ENCODE peak calls at places on chromosome 13, in nine cellular contexts. W, M, S, D, B, O, F, L and I are unnamed samples.

GRCh38 chr13:36887758-36888521 is 32.1 kb downstream of the SMAD9 start:
- DNase-seq in L (no peak), M (no peak), D (no peak), S (no peak), O (no peak), F (no peak), W (no peak), B (no peak), I (no peak)

GRCh38 chr13:30216111-30216510 is 91.2 kb downstream of the KATNAL1 start:
- DNase-seq in M (no peak), W (peak; percentile 16), B (no peak), F (no peak), S (no peak), D (no peak), O (no peak), L (no peak), I (no peak)

GRCh38 chr13:110546933-110547332 is 14.6 kb downstream of the RAB20 start:
- DNase-seq in S (peak; percentile 82), O (no peak), W (no peak), D (peak; percentile 95), B (no peak), L (peak; percentile 96), M (peak; percentile 82), F (no peak), I (no peak)

GRCh38 chr13:99393791-99394735 is 86.9 kb upstream of the GPR183 start:
- DNase-seq in O (no peak), B (no peak), L (no peak), S (no peak), W (no peak), M (no peak), D (no peak), F (no peak), I (no peak)

GRCh38 chr13:113862191-113862765 is 1.6 kb downstream of the GAS6 start:
- DNase-seq in W (no peak), L (no peak), M (no peak), S (peak; percentile 72), O (no peak), D (no peak), F (no peak), B (no peak), I (no peak)

GRCh38 chr13:25300861-25301346 is 521 bp upstream of the NUP58 start:
- DNase-seq in M (no peak), W (no peak), S (no peak), L (peak; percentile 45), B (no peak), D (no peak), F (no peak), O (no peak), I (peak; percentile 42)

GRCh38 chr13:52001120-52001731 is 10.0 kb downstream of the ATP7B start:
- DNase-seq in L (no peak), W (no peak), B (no peak), F (no peak), O (no peak), S (peak; percentile 33), M (peak; percentile 5), D (peak; percentile 39), I (no peak)

GRCh38 chr13:30329009-30329585 is 21.7 kb upstream of the KATNAL1 start:
- DNase-seq in D (no peak), S (no peak), O (no peak), B (no peak), W (no peak), F (no peak), L (no peak), M (no peak), I (no peak)

GRCh38 chr13:31048521-31048920 is 113.2 kb downstream of the HSPH1 start:
- DNase-seq in O (no peak), M (no peak), F (no peak), L (no peak), W (no peak), D (peak; percentile 66), S (peak; percentile 49), B (no peak), I (no peak)

GRCh38 chr13:96899946-96900345 is 94.3 kb downstream of the OXGR1 start:
- DNase-seq in B (no peak), M (no peak), W (no peak), L (no peak), F (no peak), O (no peak), D (no peak), S (no peak), I (no peak)

GRCh38 chr13:40315416-40316064 is 350.9 kb downstream of the FOXO1 start:
- DNase-seq in L (peak; percentile 26), O (no peak), W (no peak), F (peak; percentile 28), M (no peak), D (peak; percentile 46), S (no peak), B (no peak), I (no peak)

GRCh38 chr13:93039131-93039530 is 187.5 kb upstream of the GPC6 start:
- DNase-seq in D (peak; percentile 15), F (no peak), O (no peak), W (no peak), B (no peak), M (peak; percentile 5), S (peak; percentile 5), L (no peak), I (no peak)

GRCh38 chr13:46799139-46799538 is 2.2 kb upstream of the ESD start:
- DNase-seq in M (no peak), B (no peak), O (no peak), F (no peak), D (no peak), L (no peak), S (no peak), W (no peak), I (no peak)